ENCODE peak calls at places on chromosomes 16 and 17, in five cellular contexts. U is transverse colon, I is stomach, A is A549, X is thyroid gland. C is an unnamed sample. For H3K4me1, the result is how much of the 10 kb centered on the place peaks cover.

GRCh38 chr16:58336332-58337089 is 41.7 kb upstream of the PRSS54 start:
- DNase-seq in I (peak), U (peak), A (peak), X (peak), C (peak)

GRCh38 chr16:68961778-68962402 is 118.6 kb downstream of the TANGO6 start:
- DNase-seq in X (no peak), A (no peak), U (no peak), I (no peak), C (no peak)

GRCh38 chr17:61015966-61016365 is 338.3 kb downstream of the BCAS3 start:
- DNase-seq in U (no peak), A (no peak), X (no peak), I (no peak), C (no peak)

GRCh38 chr17:21177854-21178600 is 35.9 kb downstream of the TMEM11 start:
- DNase-seq in A (no peak), I (peak), X (no peak), U (no peak), C (no peak)

GRCh38 chr17:14205992-14206461 is 30.6 kb downstream of the CDRT15 start:
- DNase-seq in A (no peak), X (peak), I (peak), U (peak), C (peak)

GRCh38 chr17:50129303-50129945 is 536 bp downstream of the SAMD14 start:
- DNase-seq in A (peak), U (no peak), I (no peak), X (no peak), C (no peak)

GRCh38 chr16:50473375-50473945 is 74.7 kb upstream of the NKD1 start:
- DNase-seq in I (no peak), X (no peak), A (no peak), U (no peak), C (no peak)

GRCh38 chr17:43723697-43724359 is 34.8 kb downstream of the SOST start:
- DNase-seq in I (no peak), U (no peak), X (no peak), A (peak), C (no peak)

GRCh38 chr16:71467810-71468209 is 5.8 kb upstream of the ZNF23 start:
- DNase-seq in U (no peak), A (no peak), I (no peak), X (no peak), C (no peak)

GRCh38 chr17:28379814-28380571 is 8.5 kb downstream of the SARM1 start:
- DNase-seq in I (no peak), A (peak), X (no peak), U (no peak), C (no peak)

GRCh38 chr17:60525347-60525623 is 757 bp downstream of the APPBP2 start:
- DNase-seq in I (no peak), X (peak), U (no peak), A (no peak), C (peak)

GRCh38 chr16:17467923-17468540 is 2.7 kb downstream of the XYLT1 start:
- DNase-seq in I (peak), U (peak), X (peak), A (peak), C (peak)

GRCh38 chr16:15498427-15499175 is 64.2 kb downstream of the BMERB1 start:
- DNase-seq in A (no peak), X (no peak), I (no peak), U (no peak), C (no peak)

GRCh38 chr16:1830213-1830612 is 3.2 kb downstream of the FAHD1 start:
- DNase-seq in X (no peak), U (peak), A (no peak), I (peak), C (no peak)

GRCh38 chr17:8436169-8436932 is 667 bp downstream of the NDEL1 start:
- DNase-seq in U (peak), X (peak), I (peak), A (peak), C (peak)

GRCh38 chr16:58481931-58482330 is 18.0 kb upstream of the NDRG4 start:
- DNase-seq in I (no peak), A (no peak), U (no peak), X (no peak), C (no peak)

GRCh38 chr16:90020260-90020837 is 1.1 kb upstream of the DBNDD1 start:
- DNase-seq in I (no peak), U (no peak), A (no peak), X (no peak), C (no peak)

GRCh38 chr17:81163703-81164413 is 1.4 kb upstream of the PVALEF start:
- DNase-seq in U (no peak), A (no peak), X (no peak), I (no peak), C (no peak)

GRCh38 chr17:76087531-76087930 is 8.5 kb downstream of the ZACN start:
- DNase-seq in A (no peak), X (no peak), U (no peak), I (no peak), C (no peak)

GRCh38 chr17:50026901-50027638 is 28.8 kb upstream of the ITGA3 start:
- DNase-seq in U (peak), X (peak), I (peak), A (peak), C (peak)

GRCh38 chr16:1357906-1358566 is 6.3 kb downstream of the GNPTG start:
- DNase-seq in X (no peak), A (peak), I (no peak), U (no peak), C (no peak)

GRCh38 chr17:57892146-57892819 is 42.4 kb upstream of the MRPS23 start:
- DNase-seq in X (peak), I (peak), U (peak), A (peak), C (peak)

GRCh38 chr16:14132696-14133048 is 61.6 kb downstream of the MRTFB start:
- DNase-seq in A (no peak), U (no peak), I (no peak), X (no peak), C (no peak)

GRCh38 chr17:12634789-12635414 is 30.8 kb upstream of the MYOCD start:
- DNase-seq in A (no peak), X (no peak), U (no peak), I (no peak), C (no peak)

GRCh38 chr17:6862822-6863221 is 31.3 kb upstream of the TEKT1 start:
- DNase-seq in U (no peak), A (no peak), X (no peak), I (no peak), C (no peak)

GRCh38 chr17:18020971-18021370 is 18.0 kb downstream of the ATPAF2 start:
- DNase-seq in U (no peak), X (no peak), I (no peak), A (no peak), C (no peak)

GRCh38 chr17:59972778-59973177 is 8.2 kb upstream of the RNFT1 start:
- DNase-seq in I (no peak), U (no peak), X (no peak), A (no peak), C (no peak)

GRCh38 chr17:60098578-60098977 is 19.9 kb upstream of the HEATR6 start:
- DNase-seq in A (no peak), I (no peak), X (no peak), U (no peak), C (no peak)

GRCh38 chr16:19662351-19662750 is 55.7 kb downstream of the KNOP1 start:
- DNase-seq in U (no peak), X (no peak), I (no peak), A (no peak), C (no peak)

GRCh38 chr17:62920300-62920699 is 45.7 kb upstream of the TANC2 start:
- DNase-seq in A (no peak), U (no peak), I (no peak), X (no peak), C (no peak)

GRCh38 chr16:89602273-89602951 is 11.0 kb upstream of the DPEP1 start:
- DNase-seq in I (no peak), X (peak), U (no peak), A (peak), C (no peak)

GRCh38 chr17:81852237-81852636 is 8.1 kb downstream of the P4HB start:
- DNase-seq in I (no peak), A (no peak), U (no peak), X (no peak), C (no peak)

GRCh38 chr16:1322407-1322806 is 11.0 kb upstream of the BAIAP3 start:
- DNase-seq in A (no peak), X (no peak), I (no peak), U (no peak), C (no peak)

GRCh38 chr17:82400830-82401229 is 17.3 kb upstream of the HEXD start:
- DNase-seq in I (peak), X (no peak), U (peak), A (no peak), C (no peak)

GRCh38 chr17:45931677-45932076 is 37.3 kb downstream of the MAPT start:
- DNase-seq in X (no peak), I (no peak), A (no peak), U (no peak), C (no peak)

GRCh38 chr16:11138026-11138768 is 117.8 kb downstream of the SOCS1 start:
- DNase-seq in A (no peak), I (no peak), U (no peak), X (no peak), C (no peak)

GRCh38 chr16:4894276-4895150 is 42.4 kb downstream of the PPL start:
- DNase-seq in A (peak), I (no peak), U (no peak), X (no peak), C (no peak)

GRCh38 chr16:7605812-7606211 is 273.2 kb downstream of the RBFOX1 start:
- DNase-seq in X (no peak), A (no peak), I (no peak), U (no peak), C (no peak)

GRCh38 chr16:87470332-87470731 is 22.5 kb downstream of the ZCCHC14 start:
- DNase-seq in A (no peak), X (no peak), I (no peak), U (no peak), C (no peak)

GRCh38 chr17:2636169-2636930 is 42.9 kb downstream of the PAFAH1B1 start:
- DNase-seq in X (no peak), U (no peak), A (no peak), I (no peak), C (no peak)

GRCh38 chr17:2637422-2637821 is 44.0 kb downstream of the PAFAH1B1 start:
- DNase-seq in U (no peak), X (no peak), I (no peak), A (no peak), C (no peak)

GRCh38 chr17:2635675-2636074 is 42.2 kb downstream of the PAFAH1B1 start:
- DNase-seq in U (no peak), I (no peak), A (no peak), X (no peak), C (no peak)

GRCh38 chr17:2635241-2635640 is 41.8 kb downstream of the PAFAH1B1 start:
- DNase-seq in X (peak), I (no peak), A (no peak), U (no peak), C (no peak)

GRCh38 chr17:2634361-2634960 is 41.0 kb downstream of the PAFAH1B1 start:
- DNase-seq in I (peak), A (peak), U (peak), X (no peak), C (no peak)
- H3K4me1 ChIP-seq in I (under half), A (under half), U (under half), X (under half), C (under half)

DNA sequence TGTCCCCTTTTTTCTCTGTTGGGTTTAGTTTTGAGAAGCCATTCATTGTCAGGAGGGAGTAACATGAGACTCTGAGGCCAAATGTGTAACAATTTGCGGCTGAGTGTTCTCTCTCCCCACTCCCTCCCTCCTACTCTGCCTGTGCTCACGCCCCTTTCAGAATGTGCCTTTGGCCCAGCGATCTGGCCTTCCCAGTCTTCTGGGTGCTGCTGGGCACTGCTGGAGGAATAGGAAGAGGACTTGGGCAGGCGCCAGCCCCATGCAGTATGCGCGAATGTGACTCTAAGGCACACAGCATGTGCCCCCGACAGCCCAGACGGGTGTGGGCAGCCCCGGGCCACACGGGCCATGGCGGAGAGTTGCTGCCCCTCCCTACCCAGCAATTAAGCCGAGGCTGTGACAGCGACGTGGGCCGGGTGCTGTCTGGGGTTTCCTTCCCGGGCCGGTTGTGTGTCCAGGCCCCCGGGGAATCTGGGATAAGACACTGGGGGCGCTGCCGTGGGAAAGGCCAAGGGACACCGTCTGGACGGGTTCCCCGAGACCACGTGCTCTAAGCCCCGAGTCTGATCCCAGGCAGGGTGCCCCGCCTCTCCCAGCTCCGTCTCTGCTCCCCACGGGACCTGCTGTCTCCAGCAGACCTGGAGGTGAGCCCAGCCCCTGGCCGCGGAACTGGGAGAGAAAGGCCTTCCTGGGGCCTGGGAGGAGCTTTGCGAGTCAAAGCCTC is 92.4 kb downstream of the IRX3 start:
- DNase-seq in I (peak), X (peak), U (peak), A (no peak), C (peak)
- TF ChIP-seq CTCF in I (no peak), X (no peak), U (no peak), A (no peak), C (peak)

GRCh38 chr17:1916963-1917715 is 87.3 kb downstream of the RPA1 start:
- DNase-seq in A (no peak), I (no peak), U (no peak), X (no peak), C (no peak)
- TF ChIP-seq POLR2A in A (no peak), I (no peak), U (no peak), X (no peak), C (no peak)

GRCh38 chr17:19369846-19370492 is 7.4 kb upstream of the B9D1 start:
- DNase-seq in U (peak), A (no peak), X (no peak), I (no peak), C (no peak)

GRCh38 chr17:19369107-19369778 is 6.7 kb upstream of the B9D1 start:
- DNase-seq in I (no peak), X (no peak), A (no peak), U (peak), C (no peak)

GRCh38 chr17:19371259-19372003 is 6.9 kb upstream of the MAPK7 start:
- DNase-seq in A (no peak), U (no peak), X (no peak), I (no peak), C (no peak)

GRCh38 chr17:19372004-19372365 is 6.3 kb upstream of the MAPK7 start:
- DNase-seq in I (no peak), A (no peak), X (no peak), U (no peak), C (no peak)

DNA sequence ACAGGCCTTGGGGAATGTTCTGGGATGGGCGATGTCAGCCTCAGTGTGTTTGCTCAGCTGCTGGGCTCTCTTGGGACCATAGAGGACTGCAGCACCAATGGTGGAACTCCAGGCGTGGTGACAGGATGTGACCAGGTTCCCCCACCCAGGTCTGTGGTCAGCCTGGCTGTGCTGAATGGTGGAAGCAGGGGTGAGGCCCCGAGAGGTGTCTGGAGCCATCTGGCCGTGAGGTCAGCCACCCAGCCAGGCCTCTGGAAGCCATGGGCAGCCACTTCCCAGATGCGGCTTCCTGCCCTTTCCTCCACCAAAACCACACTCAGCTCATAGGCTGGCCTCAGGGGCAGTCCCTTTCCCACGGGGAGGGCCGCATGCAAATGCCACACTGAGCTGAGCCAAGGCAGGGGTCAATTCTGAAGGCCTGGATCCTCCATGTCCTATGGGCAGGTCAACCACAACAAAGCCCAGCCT is 7.8 kb upstream of the MAPK7 start:
- DNase-seq in I (no peak), U (no peak), A (no peak), X (no peak), C (no peak)
- H3K4me1 ChIP-seq in I (under half), U (under half), A (under half), X (under half), C (under half)

DNA sequence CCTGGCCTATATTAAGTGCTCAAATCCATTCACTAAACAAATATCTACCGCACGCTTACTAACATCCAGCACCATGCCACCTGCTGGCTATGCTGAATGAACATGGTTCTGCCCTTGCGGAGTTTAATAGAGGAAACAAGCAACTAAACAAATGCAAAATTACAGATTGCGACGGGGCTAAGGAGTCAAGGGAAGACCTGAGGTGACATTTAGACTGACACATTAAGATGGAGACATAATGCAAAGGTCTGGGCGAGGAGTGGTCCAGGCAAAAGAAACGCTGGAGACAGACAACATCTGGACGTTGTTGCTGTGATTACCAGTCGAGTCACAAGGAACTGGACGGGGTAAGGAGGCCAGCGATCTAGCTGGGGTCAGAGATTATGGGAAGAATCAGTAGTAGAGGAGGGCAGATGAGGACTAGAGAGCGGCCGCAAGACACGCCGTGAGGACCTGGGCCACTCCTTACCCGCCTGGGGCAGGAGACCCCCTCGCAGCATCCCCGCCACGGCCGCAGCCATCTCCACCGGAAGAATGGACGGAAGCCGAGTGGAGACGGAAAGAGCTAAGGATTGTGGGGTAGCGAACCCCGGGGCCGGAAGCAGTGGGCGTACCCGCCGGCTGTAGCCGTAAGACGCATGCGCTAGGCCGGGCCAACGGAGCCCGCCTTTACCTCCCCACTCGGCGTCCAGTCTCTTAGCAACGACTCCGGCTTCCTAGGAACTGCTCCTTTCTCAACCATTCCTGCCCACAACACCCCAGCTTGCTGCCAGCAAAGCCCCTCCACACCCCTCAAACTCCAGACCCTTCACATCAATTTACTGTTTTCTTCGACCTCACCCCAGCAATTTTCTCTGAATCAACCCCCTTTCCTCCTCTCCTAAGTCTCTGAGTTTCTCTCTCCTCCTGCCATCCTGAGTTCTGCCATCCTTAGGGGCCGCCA is at the start of the genes LRRC46 and MRPL10:
- DNase-seq in A (peak), X (peak), I (peak), U (peak), C (peak)
- TF ChIP-seq CTCF in A (peak), X (no peak), I (no peak), U (peak), C (peak)

GRCh38 chr17:10224592-10225195 is 26.3 kb upstream of the GAS7 start:
- DNase-seq in I (no peak), X (no peak), U (no peak), A (no peak), C (no peak)
- TF ChIP-seq POLR2A in I (no peak), X (no peak), U (no peak), A (no peak), C (no peak)

GRCh38 chr17:79985361-79985760 is 50.3 kb downstream of the TBC1D16 start:
- DNase-seq in U (no peak), X (no peak), A (no peak), I (no peak), C (no peak)

GRCh38 chr17:79983456-79983855 is 52.2 kb downstream of the TBC1D16 start:
- DNase-seq in A (no peak), X (no peak), U (peak), I (no peak), C (no peak)

GRCh38 chr17:79984877-79985276 is 50.8 kb downstream of the TBC1D16 start:
- DNase-seq in U (no peak), X (no peak), I (no peak), A (no peak), C (no peak)

GRCh38 chr17:79982986-79983385 is 52.7 kb downstream of the TBC1D16 start:
- DNase-seq in A (no peak), I (no peak), U (no peak), X (no peak), C (no peak)

GRCh38 chr17:79984045-79984840 is 51.4 kb downstream of the TBC1D16 start:
- DNase-seq in X (no peak), I (no peak), U (peak), A (no peak), C (no peak)
- H3K4me1 ChIP-seq in X (under half), I (under half), U (under half), A (under half), C (under half)

DNA sequence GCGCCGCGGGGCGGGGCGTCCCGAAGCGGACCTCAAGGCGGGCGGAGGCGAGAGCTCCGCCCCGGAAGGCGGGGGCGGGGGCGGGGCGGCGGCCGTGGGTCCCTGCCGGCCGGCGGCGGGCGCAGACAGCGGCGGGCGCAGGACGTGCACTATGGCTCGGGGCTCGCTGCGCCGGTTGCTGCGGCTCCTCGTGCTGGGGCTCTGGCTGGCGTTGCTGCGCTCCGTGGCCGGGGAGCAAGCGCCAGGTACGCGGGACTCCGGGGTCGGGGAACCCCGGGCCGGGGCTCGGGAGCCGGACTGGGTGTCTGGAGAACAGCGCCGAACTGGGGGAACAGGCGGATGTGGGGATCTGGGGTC is at the start of gene TNFRSF12A:
- DNase-seq in X (peak), A (peak), U (peak), I (peak), C (peak)
- TF ChIP-seq CTCF in X (no peak), A (no peak), U (no peak), I (no peak), C (no peak)